ENCODE peak calls at places on chromosomes 5 and 9, in eight cellular contexts. L is SK-N-SH, H is neural progenitor cell, M is left ventricle myocardium inferior, A is mucosa of descending colon, E is AG04450, Q is mesendoderm, S is A549. F is an unnamed sample.

GRCh38 chr5:76733049-76733417 is 17.1 kb downstream of the F2R start:
- DNase-seq in L (no peak), H (no peak), M (no peak), A (no peak), E (no peak), Q (no peak), S (no peak), F (no peak)

GRCh38 chr9:116629700-116630099 is 57.4 kb upstream of the TRIM32 start:
- DNase-seq in L (no peak), H (no peak), M (no peak), A (no peak), E (no peak), Q (no peak), S (no peak), F (no peak)

GRCh38 chr5:14445581-14446290 is 135.9 kb upstream of the OTULINL start:
- DNase-seq in L (peak), H (peak), M (no peak), A (no peak), E (no peak), Q (peak), S (no peak), F (no peak)

GRCh38 chr9:131951905-131952304 is 127.8 kb downstream of the MED27 start:
- DNase-seq in L (peak), H (peak), M (peak), A (no peak), E (no peak), Q (no peak), S (no peak), F (peak)

GRCh38 chr5:139960723-139961383 is 82.2 kb downstream of the NRG2 start:
- DNase-seq in L (no peak), H (no peak), M (no peak), A (no peak), E (no peak), Q (no peak), S (no peak), F (no peak)

GRCh38 chr5:111234125-111234524 is 9.9 kb downstream of the CAMK4 start:
- DNase-seq in L (no peak), H (no peak), M (no peak), A (no peak), E (no peak), Q (no peak), S (no peak), F (no peak)

GRCh38 chr5:14945021-14945420 is 73.4 kb upstream of the ANKH start:
- DNase-seq in L (no peak), H (no peak), M (no peak), A (no peak), E (no peak), Q (no peak), S (peak), F (no peak)

GRCh38 chr5:124461110-124461509 is 285.3 kb downstream of the ZNF608 start:
- DNase-seq in L (no peak), H (no peak), M (no peak), A (no peak), E (no peak), Q (no peak), S (no peak), F (no peak)

GRCh38 chr9:115671236-115671770 is 482.3 kb upstream of the PAPPA start:
- DNase-seq in L (no peak), H (no peak), M (no peak), A (no peak), E (no peak), Q (no peak), S (no peak), F (no peak)

GRCh38 chr9:78806492-78807160 is 509.7 kb downstream of the PSAT1 start:
- DNase-seq in L (no peak), H (peak), M (no peak), A (no peak), E (no peak), Q (no peak), S (no peak), F (no peak)

GRCh38 chr5:135313946-135314345 is 85.1 kb downstream of the MACROH2A1 start:
- DNase-seq in L (no peak), H (no peak), M (no peak), A (no peak), E (no peak), Q (peak), S (no peak), F (no peak)

GRCh38 chr5:36686881-36687280 is 80.5 kb downstream of the SLC1A3 start:
- DNase-seq in L (no peak), H (no peak), M (no peak), A (no peak), E (no peak), Q (no peak), S (no peak), F (no peak)

GRCh38 chr5:64637837-64638443 is 52.4 kb upstream of the SHISAL2B start:
- DNase-seq in L (no peak), H (peak), M (no peak), A (no peak), E (no peak), Q (peak), S (peak), F (no peak)

GRCh38 chr5:148723143-148723542 is 68.8 kb upstream of the HTR4 start:
- DNase-seq in L (no peak), H (no peak), M (no peak), A (no peak), E (no peak), Q (no peak), S (no peak), F (no peak)

GRCh38 chr9:74498616-74499095 is 1.5 kb downstream of the RORB start:
- DNase-seq in L (no peak), H (no peak), M (no peak), A (no peak), E (no peak), Q (peak), S (no peak), F (no peak)

GRCh38 chr5:140633081-140633471 is at the start of gene CD14:
- DNase-seq in L (no peak), H (no peak), M (peak), A (peak), E (no peak), Q (no peak), S (peak), F (peak)

GRCh38 chr9:72477862-72478564 is 43.4 kb upstream of the TMC1 start:
- DNase-seq in L (no peak), H (no peak), M (no peak), A (no peak), E (no peak), Q (peak), S (peak), F (peak)

GRCh38 chr9:8431505-8431904 is 631.9 kb upstream of the DMAC1 start:
- DNase-seq in L (no peak), H (no peak), M (no peak), A (no peak), E (no peak), Q (no peak), S (no peak), F (no peak)

GRCh38 chr9:125812403-125812802 is 65.2 kb downstream of the PBX3 start:
- DNase-seq in L (no peak), H (no peak), M (no peak), A (no peak), E (no peak), Q (no peak), S (no peak), F (no peak)
- H3K4me3 ChIP-seq in L (no peak), H (no peak), M (no peak), A (no peak), E (no peak), Q (no peak), S (no peak), F (no peak)

GRCh38 chr5:175059687-175060194 is 335.4 kb downstream of the MSX2 start:
- DNase-seq in L (peak), H (peak), M (peak), A (peak), E (peak), Q (peak), S (peak), F (peak)
- H3K4me3 ChIP-seq in L (peak), H (peak), M (peak), A (no peak), E (peak), Q (no peak), S (peak), F (no peak)

DNA sequence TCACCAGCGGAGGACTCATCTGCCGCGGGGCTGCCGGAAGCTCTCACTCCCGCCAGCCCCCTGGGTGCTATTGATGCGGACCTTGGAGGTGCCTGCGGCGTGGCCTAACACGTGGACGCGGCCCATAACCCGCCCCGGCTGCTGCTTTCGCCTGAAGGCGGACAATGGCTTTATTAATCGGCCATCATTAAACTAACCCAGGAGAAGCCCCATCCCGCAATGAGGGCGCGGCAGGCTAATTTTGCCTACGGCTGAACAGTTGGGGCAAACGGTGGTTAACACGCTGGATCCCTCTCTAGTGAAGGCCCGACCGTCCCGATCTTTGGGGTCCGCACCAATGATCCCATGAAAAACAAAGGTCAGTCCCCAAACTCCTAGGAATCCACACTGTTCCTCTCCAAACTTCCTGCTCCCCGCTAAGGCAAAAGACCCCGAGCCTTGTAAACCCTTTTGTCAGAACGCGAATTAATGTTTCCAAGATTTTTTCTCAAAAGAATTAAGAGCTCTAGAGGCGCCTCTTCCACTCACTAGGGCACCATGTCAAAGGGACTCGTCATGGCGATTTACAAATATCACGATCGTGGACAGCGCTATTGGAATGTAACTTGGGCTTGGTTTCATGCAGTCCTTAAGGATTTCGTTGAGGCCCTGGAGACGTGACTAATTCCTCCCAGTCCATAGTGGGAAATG is 193.2 kb downstream of the MEF2C start:
- DNase-seq in L (no peak), H (peak), M (no peak), A (no peak), E (no peak), Q (no peak), S (no peak), F (no peak)
- H3K4me3 ChIP-seq in L (no peak), H (no peak), M (no peak), A (no peak), E (no peak), Q (no peak), S (no peak), F (no peak)

DNA sequence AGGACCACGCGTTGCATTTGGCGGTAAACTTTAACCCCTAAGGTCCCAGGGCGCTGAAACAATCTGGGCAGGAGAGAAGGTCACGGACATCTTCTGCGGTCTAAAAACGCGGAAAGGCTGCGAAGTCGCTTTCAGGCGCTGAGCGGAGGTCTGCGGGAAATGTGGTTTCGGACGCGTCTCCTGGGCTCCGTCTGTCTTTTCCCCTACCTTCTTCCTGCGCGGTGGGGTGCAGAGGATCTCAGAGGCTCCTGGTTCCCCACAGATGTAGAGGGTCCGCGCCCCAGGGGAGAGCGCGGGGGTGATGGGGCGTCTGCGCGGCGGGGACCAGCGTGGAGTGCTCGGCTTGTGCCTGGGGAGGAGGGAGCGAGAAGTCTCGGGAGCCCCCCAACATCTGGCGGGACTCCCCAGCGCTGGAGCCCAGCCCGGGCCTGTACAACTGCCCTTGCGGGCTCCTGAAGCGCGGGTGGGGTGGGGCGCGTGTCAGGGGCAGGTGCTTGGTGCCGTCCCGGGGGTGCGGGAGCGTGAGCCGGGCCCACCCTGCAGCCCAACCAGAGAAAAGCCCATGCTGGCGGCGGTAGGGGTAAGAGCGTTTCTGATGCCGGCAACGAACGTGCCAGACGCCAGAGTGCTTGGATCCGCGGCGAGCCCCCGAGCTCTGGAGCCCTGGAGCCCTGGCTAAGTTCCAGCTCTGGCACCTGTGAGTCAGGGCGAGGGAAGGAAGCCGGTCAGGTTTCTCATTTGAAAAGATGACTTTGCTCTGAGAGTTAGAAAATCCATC is 58.2 kb downstream of the ZNF510 start:
- DNase-seq in L (peak), H (no peak), M (no peak), A (no peak), E (no peak), Q (no peak), S (no peak), F (no peak)
- H3K4me3 ChIP-seq in L (no peak), H (no peak), M (peak), A (no peak), E (no peak), Q (no peak), S (no peak), F (no peak)

GRCh38 chr5:154589511-154589910 is 111.5 kb upstream of the HAND1 start:
- DNase-seq in L (no peak), H (no peak), M (no peak), A (no peak), E (no peak), Q (no peak), S (no peak), F (no peak)
- H3K4me3 ChIP-seq in L (no peak), H (no peak), M (no peak), A (no peak), E (no peak), Q (no peak), S (no peak), F (no peak)

F was measured in MG63.